ENCODE peak calls at places on chromosomes 7 and 10, in four cellular contexts. One of them, this sample, is unnamed. For H3K9me3, the result is how much of the 10 kb centered on the place peaks cover.

GRCh38 chr7:84949501-84949900 is 237.4 kb downstream of the SEMA3D start:
- DNase-seq in tibial nerve: no peak
- DNase-seq in naive thymus-derived CD4-positive, alpha-beta T cell: no peak
- DNase-seq in cardiac muscle cell: no peak
- DNase-seq in this sample: no peak

GRCh38 chr7:132557489-132558044 is 18.7 kb downstream of the PLXNA4 start:
- DNase-seq in tibial nerve: no peak
- DNase-seq in naive thymus-derived CD4-positive, alpha-beta T cell: no peak
- DNase-seq in cardiac muscle cell: no peak
- DNase-seq in this sample: no peak

GRCh38 chr10:13717936-13718772 is 131.4 kb downstream of the PRPF18 start:
- DNase-seq in tibial nerve: peak
- DNase-seq in naive thymus-derived CD4-positive, alpha-beta T cell: peak
- DNase-seq in cardiac muscle cell: no peak
- DNase-seq in this sample: no peak

GRCh38 chr10:100625821-100626220 is 90.1 kb downstream of the HIF1AN start:
- DNase-seq in tibial nerve: no peak
- DNase-seq in naive thymus-derived CD4-positive, alpha-beta T cell: no peak
- DNase-seq in cardiac muscle cell: no peak
- DNase-seq in this sample: peak

GRCh38 chr7:128443817-128444216 is 11.9 kb upstream of the HILPDA start:
- DNase-seq in tibial nerve: no peak
- DNase-seq in naive thymus-derived CD4-positive, alpha-beta T cell: no peak
- DNase-seq in cardiac muscle cell: no peak
- DNase-seq in this sample: no peak

GRCh38 chr10:43076311-43076875 is 476 bp upstream of the RET start:
- DNase-seq in tibial nerve: no peak
- DNase-seq in naive thymus-derived CD4-positive, alpha-beta T cell: no peak
- DNase-seq in cardiac muscle cell: no peak
- DNase-seq in this sample: no peak

GRCh38 chr10:49500420-49500819 is 38.5 kb downstream of the ERCC6 start:
- DNase-seq in tibial nerve: no peak
- DNase-seq in naive thymus-derived CD4-positive, alpha-beta T cell: no peak
- DNase-seq in cardiac muscle cell: no peak
- DNase-seq in this sample: no peak

GRCh38 chr10:123126246-123126645 is 9.5 kb upstream of the HMX3 start:
- DNase-seq in tibial nerve: no peak
- DNase-seq in naive thymus-derived CD4-positive, alpha-beta T cell: no peak
- DNase-seq in cardiac muscle cell: no peak
- DNase-seq in this sample: no peak

GRCh38 chr7:244981-245380 is 45.0 kb upstream of the FOXL3 start:
- DNase-seq in tibial nerve: no peak
- DNase-seq in naive thymus-derived CD4-positive, alpha-beta T cell: no peak
- DNase-seq in cardiac muscle cell: no peak
- DNase-seq in this sample: no peak

GRCh38 chr10:27626821-27627359 is 118.7 kb downstream of the MKX start:
- DNase-seq in tibial nerve: no peak
- DNase-seq in naive thymus-derived CD4-positive, alpha-beta T cell: no peak
- DNase-seq in cardiac muscle cell: no peak
- DNase-seq in this sample: no peak

GRCh38 chr7:78959471-78959870 is 494.0 kb downstream of the MAGI2 start:
- DNase-seq in tibial nerve: no peak
- DNase-seq in naive thymus-derived CD4-positive, alpha-beta T cell: no peak
- DNase-seq in cardiac muscle cell: no peak
- DNase-seq in this sample: no peak

GRCh38 chr10:6195376-6195775 is 7.4 kb upstream of the PFKFB3 start:
- DNase-seq in tibial nerve: no peak
- DNase-seq in naive thymus-derived CD4-positive, alpha-beta T cell: no peak
- DNase-seq in cardiac muscle cell: no peak
- DNase-seq in this sample: no peak

GRCh38 chr10:76437011-76437410 is 1005.6 kb downstream of the LRMDA start:
- DNase-seq in tibial nerve: no peak
- DNase-seq in naive thymus-derived CD4-positive, alpha-beta T cell: no peak
- DNase-seq in cardiac muscle cell: no peak
- DNase-seq in this sample: no peak

GRCh38 chr10:13989616-13990015 is 341.1 kb downstream of the FRMD4A start:
- DNase-seq in tibial nerve: no peak
- DNase-seq in naive thymus-derived CD4-positive, alpha-beta T cell: no peak
- DNase-seq in cardiac muscle cell: no peak
- DNase-seq in this sample: no peak

GRCh38 chr7:5139998-5140397 is 50.0 kb upstream of the WIPI2 start:
- DNase-seq in tibial nerve: peak
- DNase-seq in naive thymus-derived CD4-positive, alpha-beta T cell: no peak
- DNase-seq in cardiac muscle cell: peak
- DNase-seq in this sample: no peak

GRCh38 chr10:60778978-60779668 is 845 bp downstream of the CDK1 start:
- DNase-seq in tibial nerve: no peak
- DNase-seq in naive thymus-derived CD4-positive, alpha-beta T cell: no peak
- DNase-seq in cardiac muscle cell: peak
- DNase-seq in this sample: no peak

GRCh38 chr7:74511360-74511759 is 57.7 kb downstream of the GTF2IRD1 start:
- DNase-seq in tibial nerve: peak
- DNase-seq in naive thymus-derived CD4-positive, alpha-beta T cell: no peak
- DNase-seq in cardiac muscle cell: no peak
- DNase-seq in this sample: no peak

GRCh38 chr7:138127996-138128395 is 51.7 kb downstream of the AKR1D1 start:
- DNase-seq in tibial nerve: no peak
- DNase-seq in naive thymus-derived CD4-positive, alpha-beta T cell: no peak
- DNase-seq in cardiac muscle cell: no peak
- DNase-seq in this sample: no peak

GRCh38 chr7:29145553-29146081 is 720 bp downstream of the CPVL start:
- DNase-seq in tibial nerve: no peak
- DNase-seq in naive thymus-derived CD4-positive, alpha-beta T cell: no peak
- DNase-seq in cardiac muscle cell: no peak
- DNase-seq in this sample: no peak
- H3K4me3 ChIP-seq in tibial nerve: peak
- H3K4me3 ChIP-seq in naive thymus-derived CD4-positive, alpha-beta T cell: no peak
- H3K4me3 ChIP-seq in cardiac muscle cell: peak
- H3K4me3 ChIP-seq in this sample: peak

GRCh38 chr7:47669178-47669878 is 87.4 kb upstream of the TNS3 start:
- DNase-seq in tibial nerve: peak
- DNase-seq in naive thymus-derived CD4-positive, alpha-beta T cell: no peak
- DNase-seq in cardiac muscle cell: no peak
- DNase-seq in this sample: no peak

GRCh38 chr7:47672966-47673365 is 91.1 kb upstream of the TNS3 start:
- DNase-seq in tibial nerve: no peak
- DNase-seq in naive thymus-derived CD4-positive, alpha-beta T cell: no peak
- DNase-seq in cardiac muscle cell: no peak
- DNase-seq in this sample: no peak

GRCh38 chr7:47670738-47671137 is 88.8 kb upstream of the TNS3 start:
- DNase-seq in tibial nerve: no peak
- DNase-seq in naive thymus-derived CD4-positive, alpha-beta T cell: no peak
- DNase-seq in cardiac muscle cell: no peak
- DNase-seq in this sample: no peak

GRCh38 chr7:47671358-47671757 is 89.4 kb upstream of the TNS3 start:
- DNase-seq in tibial nerve: no peak
- DNase-seq in naive thymus-derived CD4-positive, alpha-beta T cell: no peak
- DNase-seq in cardiac muscle cell: no peak
- DNase-seq in this sample: no peak

DNA sequence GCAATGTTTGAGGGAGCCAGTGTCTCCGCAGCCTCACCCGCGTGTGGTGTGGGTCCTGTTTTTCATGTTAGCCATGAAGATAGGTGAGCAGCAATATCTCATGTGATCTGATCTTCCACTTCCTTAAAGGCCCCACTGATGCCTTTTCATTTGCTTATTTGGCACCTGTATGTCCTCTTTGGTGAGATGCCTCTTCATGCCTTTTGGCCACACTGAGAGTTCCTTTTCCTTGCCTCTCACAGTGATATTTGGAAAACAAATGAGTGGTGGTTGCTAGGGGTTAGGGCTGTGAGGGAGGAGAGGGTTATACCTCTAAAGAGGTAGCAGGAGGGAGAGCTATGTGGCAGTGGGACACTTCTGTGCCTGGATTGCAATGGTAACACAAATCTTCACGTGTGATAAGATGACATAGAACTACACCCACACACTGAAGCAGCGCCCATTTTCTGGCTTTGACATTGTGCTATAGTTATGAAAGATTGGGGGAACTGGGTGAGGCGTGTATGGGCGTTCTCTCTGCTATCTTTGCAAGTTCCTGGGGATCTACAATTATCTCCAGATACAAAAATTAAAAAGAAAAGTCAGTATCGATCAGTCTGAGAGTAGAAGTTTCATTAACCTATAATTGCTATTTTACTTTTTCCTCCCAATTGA is 90.5 kb upstream of the TNS3 start:
- DNase-seq in tibial nerve: no peak
- DNase-seq in naive thymus-derived CD4-positive, alpha-beta T cell: no peak
- DNase-seq in cardiac muscle cell: no peak
- DNase-seq in this sample: no peak
- H3K27ac ChIP-seq in tibial nerve: no peak
- H3K27ac ChIP-seq in naive thymus-derived CD4-positive, alpha-beta T cell: no peak
- H3K27ac ChIP-seq in cardiac muscle cell: no peak
- H3K27ac ChIP-seq in this sample: no peak

GRCh38 chr7:152858761-152859160 is 99.2 kb downstream of the ACTR3B start:
- DNase-seq in tibial nerve: no peak
- DNase-seq in naive thymus-derived CD4-positive, alpha-beta T cell: no peak
- DNase-seq in cardiac muscle cell: no peak
- DNase-seq in this sample: no peak
- H3K9me3 ChIP-seq in tibial nerve: under half
- H3K9me3 ChIP-seq in naive thymus-derived CD4-positive, alpha-beta T cell: under half
- H3K9me3 ChIP-seq in cardiac muscle cell: under half
- H3K9me3 ChIP-seq in this sample: under half

DNA sequence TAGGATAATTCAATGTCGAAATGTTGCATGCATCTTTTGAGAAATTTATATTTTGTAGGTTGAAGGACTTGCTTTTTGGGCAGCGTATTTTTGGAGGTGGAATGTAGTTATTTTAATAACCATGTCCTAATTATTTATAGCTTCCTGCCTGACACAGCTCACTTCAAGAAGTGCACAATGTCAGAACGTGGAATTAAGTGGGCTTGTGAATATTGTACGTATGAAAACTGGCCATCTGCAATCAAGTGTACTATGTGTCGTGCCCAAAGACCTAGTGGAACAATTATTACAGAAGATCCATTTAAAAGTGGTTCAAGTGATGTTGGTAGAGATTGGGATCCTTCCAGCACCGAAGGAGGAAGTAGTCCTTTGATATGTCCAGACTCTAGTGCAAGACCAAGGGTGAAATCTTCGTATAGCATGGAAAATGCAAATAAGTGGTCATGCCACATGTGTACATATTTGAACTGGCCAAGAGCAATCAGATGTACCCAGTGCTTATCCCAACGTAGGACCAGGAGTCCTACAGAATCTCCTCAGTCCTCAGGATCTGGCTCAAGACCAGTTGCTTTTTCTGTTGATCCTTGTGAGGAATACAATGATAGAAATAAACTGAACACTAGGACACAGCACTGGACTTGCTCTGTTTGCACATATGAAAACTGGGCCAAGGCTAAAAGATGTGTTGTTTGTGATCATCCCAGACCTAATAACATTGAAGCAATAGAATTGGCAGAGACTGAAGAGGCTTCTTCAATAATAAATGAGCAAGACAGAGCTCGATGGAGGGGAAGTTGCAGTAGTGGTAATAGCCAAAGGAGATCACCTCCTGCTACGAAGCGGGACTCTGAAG is 620 bp downstream of the ZRANB1 start:
- DNase-seq in tibial nerve: no peak
- DNase-seq in naive thymus-derived CD4-positive, alpha-beta T cell: no peak
- DNase-seq in cardiac muscle cell: no peak
- DNase-seq in this sample: no peak
- H3K4me3 ChIP-seq in tibial nerve: no peak
- H3K4me3 ChIP-seq in naive thymus-derived CD4-positive, alpha-beta T cell: no peak
- H3K4me3 ChIP-seq in cardiac muscle cell: no peak
- H3K4me3 ChIP-seq in this sample: no peak